ENCODE peak calls at places on chromosomes 1 and 21, in nine cellular contexts. One of them, this sample, is unnamed.

GRCh38 chr1:29120955-29121485 is 2.7 kb downstream of the TMEM200B start:
- DNase-seq in activated naive CD4-positive, alpha-beta T cell: peak; percentile 55
- DNase-seq in neuronal stem cell: peak; percentile 44
- DNase-seq in SK-MEL-5: no peak
- DNase-seq in GM12891: peak; percentile 82
- DNase-seq in iPS-NIHi11: peak; percentile 90
- DNase-seq in astrocyte of the cerebellum: no peak
- DNase-seq in MM.1S: no peak
- DNase-seq in RPMI8226: peak; percentile 49
- DNase-seq in this sample: no peak

GRCh38 chr1:92749024-92749634 is 35.8 kb downstream of the EVI5 start:
- DNase-seq in MM.1S: peak; percentile 62
- DNase-seq in SK-MEL-5: peak; percentile 86
- DNase-seq in iPS-NIHi11: peak; percentile 71
- DNase-seq in neuronal stem cell: peak; percentile 11
- DNase-seq in activated naive CD4-positive, alpha-beta T cell: no peak
- DNase-seq in RPMI8226: peak; percentile 66
- DNase-seq in astrocyte of the cerebellum: peak; percentile 22
- DNase-seq in GM12891: peak; percentile 36
- DNase-seq in this sample: peak; percentile 7

GRCh38 chr1:55987491-55988255 is 591.7 kb downstream of the PLPP3 start:
- DNase-seq in iPS-NIHi11: peak; percentile 7
- DNase-seq in MM.1S: peak; percentile 19
- DNase-seq in activated naive CD4-positive, alpha-beta T cell: no peak
- DNase-seq in neuronal stem cell: no peak
- DNase-seq in SK-MEL-5: no peak
- DNase-seq in GM12891: no peak
- DNase-seq in astrocyte of the cerebellum: no peak
- DNase-seq in RPMI8226: no peak
- DNase-seq in this sample: no peak

GRCh38 chr1:112368198-112368597 is 27.8 kb upstream of the CTTNBP2NL start:
- DNase-seq in astrocyte of the cerebellum: no peak
- DNase-seq in RPMI8226: no peak
- DNase-seq in iPS-NIHi11: no peak
- DNase-seq in SK-MEL-5: no peak
- DNase-seq in neuronal stem cell: no peak
- DNase-seq in activated naive CD4-positive, alpha-beta T cell: no peak
- DNase-seq in MM.1S: no peak
- DNase-seq in GM12891: no peak
- DNase-seq in this sample: no peak

GRCh38 chr1:234848972-234849641 is 239.1 kb upstream of the IRF2BP2 start:
- DNase-seq in MM.1S: no peak
- DNase-seq in astrocyte of the cerebellum: peak; percentile 97
- DNase-seq in iPS-NIHi11: no peak
- DNase-seq in GM12891: no peak
- DNase-seq in activated naive CD4-positive, alpha-beta T cell: no peak
- DNase-seq in RPMI8226: peak; percentile 52
- DNase-seq in neuronal stem cell: no peak
- DNase-seq in SK-MEL-5: no peak
- DNase-seq in this sample: no peak

GRCh38 chr21:46100020-46100419 is 2.1 kb downstream of the COL6A2 start:
- DNase-seq in MM.1S: no peak
- DNase-seq in RPMI8226: no peak
- DNase-seq in astrocyte of the cerebellum: no peak
- DNase-seq in iPS-NIHi11: no peak
- DNase-seq in SK-MEL-5: no peak
- DNase-seq in GM12891: no peak
- DNase-seq in neuronal stem cell: no peak
- DNase-seq in activated naive CD4-positive, alpha-beta T cell: no peak
- DNase-seq in this sample: no peak

GRCh38 chr1:9024837-9025236 is 1.4 kb downstream of the SLC2A7 start:
- DNase-seq in activated naive CD4-positive, alpha-beta T cell: no peak
- DNase-seq in MM.1S: no peak
- DNase-seq in RPMI8226: no peak
- DNase-seq in neuronal stem cell: no peak
- DNase-seq in iPS-NIHi11: no peak
- DNase-seq in astrocyte of the cerebellum: no peak
- DNase-seq in SK-MEL-5: no peak
- DNase-seq in GM12891: no peak
- DNase-seq in this sample: no peak

GRCh38 chr1:114112775-114113174 is 40.9 kb downstream of the SYT6 start:
- DNase-seq in iPS-NIHi11: no peak
- DNase-seq in SK-MEL-5: no peak
- DNase-seq in RPMI8226: no peak
- DNase-seq in GM12891: no peak
- DNase-seq in astrocyte of the cerebellum: no peak
- DNase-seq in MM.1S: no peak
- DNase-seq in neuronal stem cell: no peak
- DNase-seq in activated naive CD4-positive, alpha-beta T cell: no peak
- DNase-seq in this sample: no peak

GRCh38 chr1:46094454-46094853 is 38.0 kb downstream of the PIK3R3 start:
- DNase-seq in iPS-NIHi11: no peak
- DNase-seq in activated naive CD4-positive, alpha-beta T cell: no peak
- DNase-seq in GM12891: no peak
- DNase-seq in RPMI8226: no peak
- DNase-seq in astrocyte of the cerebellum: no peak
- DNase-seq in SK-MEL-5: no peak
- DNase-seq in neuronal stem cell: no peak
- DNase-seq in MM.1S: no peak
- DNase-seq in this sample: no peak

GRCh38 chr1:105317976-105318375 is 1568.3 kb downstream of the AMY1C start:
- DNase-seq in astrocyte of the cerebellum: no peak
- DNase-seq in GM12891: no peak
- DNase-seq in MM.1S: no peak
- DNase-seq in activated naive CD4-positive, alpha-beta T cell: no peak
- DNase-seq in iPS-NIHi11: no peak
- DNase-seq in RPMI8226: no peak
- DNase-seq in SK-MEL-5: no peak
- DNase-seq in neuronal stem cell: no peak
- DNase-seq in this sample: no peak

GRCh38 chr1:38274974-38275373 is 228.4 kb upstream of the POU3F1 start:
- DNase-seq in neuronal stem cell: peak; percentile 33
- DNase-seq in activated naive CD4-positive, alpha-beta T cell: no peak
- DNase-seq in GM12891: no peak
- DNase-seq in RPMI8226: no peak
- DNase-seq in SK-MEL-5: no peak
- DNase-seq in astrocyte of the cerebellum: no peak
- DNase-seq in MM.1S: no peak
- DNase-seq in iPS-NIHi11: no peak
- DNase-seq in this sample: no peak

GRCh38 chr1:53734650-53735211 is 4.2 kb downstream of the GLIS1 start:
- DNase-seq in iPS-NIHi11: no peak
- DNase-seq in astrocyte of the cerebellum: no peak
- DNase-seq in RPMI8226: peak; percentile 21
- DNase-seq in SK-MEL-5: no peak
- DNase-seq in activated naive CD4-positive, alpha-beta T cell: no peak
- DNase-seq in GM12891: no peak
- DNase-seq in neuronal stem cell: no peak
- DNase-seq in MM.1S: peak; percentile 67
- DNase-seq in this sample: no peak

GRCh38 chr1:243850368-243851128 is 505 bp upstream of the AKT3 start:
- DNase-seq in MM.1S: peak; percentile 83
- DNase-seq in GM12891: peak; percentile 45
- DNase-seq in SK-MEL-5: peak; percentile 59
- DNase-seq in activated naive CD4-positive, alpha-beta T cell: peak; percentile 76
- DNase-seq in astrocyte of the cerebellum: peak; percentile 52
- DNase-seq in neuronal stem cell: peak; percentile 73
- DNase-seq in RPMI8226: peak; percentile 64
- DNase-seq in iPS-NIHi11: peak; percentile 85
- DNase-seq in this sample: peak; percentile 16

GRCh38 chr1:65009176-65009575 is 42.8 kb upstream of the JAK1 start:
- DNase-seq in RPMI8226: no peak
- DNase-seq in SK-MEL-5: no peak
- DNase-seq in astrocyte of the cerebellum: no peak
- DNase-seq in iPS-NIHi11: no peak
- DNase-seq in activated naive CD4-positive, alpha-beta T cell: no peak
- DNase-seq in GM12891: no peak
- DNase-seq in MM.1S: peak; percentile 51
- DNase-seq in neuronal stem cell: no peak
- DNase-seq in this sample: no peak

GRCh38 chr1:70434253-70434859 is 23.3 kb downstream of the CTH start:
- DNase-seq in GM12891: no peak
- DNase-seq in MM.1S: no peak
- DNase-seq in iPS-NIHi11: no peak
- DNase-seq in activated naive CD4-positive, alpha-beta T cell: no peak
- DNase-seq in SK-MEL-5: no peak
- DNase-seq in astrocyte of the cerebellum: no peak
- DNase-seq in neuronal stem cell: no peak
- DNase-seq in RPMI8226: no peak
- DNase-seq in this sample: no peak

GRCh38 chr1:226486163-226486562 is 62.4 kb upstream of the STUM start:
- DNase-seq in SK-MEL-5: no peak
- DNase-seq in astrocyte of the cerebellum: no peak
- DNase-seq in activated naive CD4-positive, alpha-beta T cell: no peak
- DNase-seq in iPS-NIHi11: no peak
- DNase-seq in MM.1S: no peak
- DNase-seq in RPMI8226: no peak
- DNase-seq in neuronal stem cell: no peak
- DNase-seq in GM12891: no peak
- DNase-seq in this sample: no peak

GRCh38 chr1:94069649-94070285 is 51.2 kb downstream of the ABCA4 start:
- DNase-seq in neuronal stem cell: no peak
- DNase-seq in astrocyte of the cerebellum: no peak
- DNase-seq in SK-MEL-5: no peak
- DNase-seq in MM.1S: no peak
- DNase-seq in activated naive CD4-positive, alpha-beta T cell: no peak
- DNase-seq in RPMI8226: no peak
- DNase-seq in GM12891: no peak
- DNase-seq in iPS-NIHi11: no peak
- DNase-seq in this sample: peak; percentile 61

GRCh38 chr1:116033322-116033721 is 57.0 kb downstream of the SLC22A15 start:
- DNase-seq in SK-MEL-5: no peak
- DNase-seq in astrocyte of the cerebellum: no peak
- DNase-seq in activated naive CD4-positive, alpha-beta T cell: no peak
- DNase-seq in iPS-NIHi11: peak; percentile 23
- DNase-seq in RPMI8226: no peak
- DNase-seq in neuronal stem cell: peak; percentile 74
- DNase-seq in GM12891: no peak
- DNase-seq in MM.1S: no peak
- DNase-seq in this sample: no peak

GRCh38 chr1:109751531-109752260 is 10.9 kb upstream of the GSTM3 start:
- DNase-seq in RPMI8226: no peak
- DNase-seq in activated naive CD4-positive, alpha-beta T cell: no peak
- DNase-seq in SK-MEL-5: no peak
- DNase-seq in MM.1S: no peak
- DNase-seq in GM12891: no peak
- DNase-seq in astrocyte of the cerebellum: no peak
- DNase-seq in iPS-NIHi11: no peak
- DNase-seq in neuronal stem cell: no peak
- DNase-seq in this sample: no peak

GRCh38 chr21:42878678-42878992 is 704 bp downstream of the WDR4 start:
- DNase-seq in RPMI8226: no peak
- DNase-seq in neuronal stem cell: no peak
- DNase-seq in GM12891: no peak
- DNase-seq in astrocyte of the cerebellum: no peak
- DNase-seq in iPS-NIHi11: no peak
- DNase-seq in MM.1S: no peak
- DNase-seq in SK-MEL-5: no peak
- DNase-seq in activated naive CD4-positive, alpha-beta T cell: no peak
- DNase-seq in this sample: no peak

GRCh38 chr1:221234821-221235220 is 355.6 kb downstream of the HLX start:
- DNase-seq in GM12891: no peak
- DNase-seq in neuronal stem cell: no peak
- DNase-seq in astrocyte of the cerebellum: no peak
- DNase-seq in activated naive CD4-positive, alpha-beta T cell: no peak
- DNase-seq in iPS-NIHi11: no peak
- DNase-seq in SK-MEL-5: no peak
- DNase-seq in MM.1S: no peak
- DNase-seq in RPMI8226: no peak
- DNase-seq in this sample: no peak

GRCh38 chr1:201262963-201263608 is 20.2 kb upstream of the PKP1 start:
- DNase-seq in GM12891: no peak
- DNase-seq in SK-MEL-5: no peak
- DNase-seq in astrocyte of the cerebellum: no peak
- DNase-seq in MM.1S: peak; percentile 2
- DNase-seq in neuronal stem cell: no peak
- DNase-seq in activated naive CD4-positive, alpha-beta T cell: no peak
- DNase-seq in iPS-NIHi11: no peak
- DNase-seq in RPMI8226: no peak
- DNase-seq in this sample: no peak

GRCh38 chr1:114746450-114747121 is 11.2 kb downstream of the CSDE1 start:
- DNase-seq in MM.1S: no peak
- DNase-seq in GM12891: no peak
- DNase-seq in activated naive CD4-positive, alpha-beta T cell: no peak
- DNase-seq in SK-MEL-5: no peak
- DNase-seq in astrocyte of the cerebellum: no peak
- DNase-seq in RPMI8226: no peak
- DNase-seq in neuronal stem cell: no peak
- DNase-seq in iPS-NIHi11: no peak
- DNase-seq in this sample: no peak

GRCh38 chr1:53725238-53725689 is 13.7 kb downstream of the GLIS1 start:
- DNase-seq in MM.1S: no peak
- DNase-seq in activated naive CD4-positive, alpha-beta T cell: no peak
- DNase-seq in neuronal stem cell: no peak
- DNase-seq in iPS-NIHi11: peak; percentile 80
- DNase-seq in astrocyte of the cerebellum: no peak
- DNase-seq in SK-MEL-5: peak; percentile 50
- DNase-seq in GM12891: no peak
- DNase-seq in RPMI8226: no peak
- DNase-seq in this sample: no peak

GRCh38 chr1:175192111-175192629 is 406 bp downstream of the KIAA0040 start:
- DNase-seq in SK-MEL-5: peak; percentile 6
- DNase-seq in RPMI8226: peak; percentile 83
- DNase-seq in iPS-NIHi11: peak; percentile 54
- DNase-seq in MM.1S: peak; percentile 66
- DNase-seq in activated naive CD4-positive, alpha-beta T cell: peak; percentile 24
- DNase-seq in astrocyte of the cerebellum: no peak
- DNase-seq in GM12891: peak; percentile 21
- DNase-seq in neuronal stem cell: no peak
- DNase-seq in this sample: peak; percentile 87

GRCh38 chr1:18926315-18927081 is 24.1 kb upstream of the ALDH4A1 start:
- DNase-seq in MM.1S: peak; percentile 95
- DNase-seq in iPS-NIHi11: peak; percentile 76
- DNase-seq in SK-MEL-5: peak; percentile 66
- DNase-seq in neuronal stem cell: no peak
- DNase-seq in astrocyte of the cerebellum: no peak
- DNase-seq in activated naive CD4-positive, alpha-beta T cell: peak; percentile 69
- DNase-seq in RPMI8226: peak; percentile 97
- DNase-seq in GM12891: peak; percentile 91
- DNase-seq in this sample: no peak

GRCh38 chr1:204271970-204272369 is 58.2 kb upstream of the GOLT1A start:
- DNase-seq in activated naive CD4-positive, alpha-beta T cell: no peak
- DNase-seq in neuronal stem cell: no peak
- DNase-seq in SK-MEL-5: no peak
- DNase-seq in iPS-NIHi11: no peak
- DNase-seq in RPMI8226: no peak
- DNase-seq in GM12891: no peak
- DNase-seq in astrocyte of the cerebellum: no peak
- DNase-seq in MM.1S: no peak
- DNase-seq in this sample: no peak

This sample was measured in T47D.